ENCODE peak calls at places on chromosomes 6 and 20, in four cellular contexts. W is GM23248, X is fibroblast of lung, G is ovary. C is an unnamed sample. For H3K36me3, the result is how much of the 10 kb centered on the place peaks cover.

GRCh38 chr6:93035756-93036155 is 383.6 kb downstream of the EPHA7 start:
- DNase-seq in W (no peak), X (no peak), G (no peak), C (no peak)

GRCh38 chr6:110875548-110876169 is 1.1 kb downstream of the AMD1 start:
- DNase-seq in W (peak), X (peak), G (peak), C (peak)

GRCh38 chr20:7855545-7855944 is 84.7 kb downstream of the HAO1 start:
- DNase-seq in W (peak), X (no peak), G (no peak), C (no peak)

GRCh38 chr6:11994875-11995461 is 17.1 kb upstream of the HIVEP1 start:
- DNase-seq in W (peak), X (no peak), G (no peak), C (no peak)

GRCh38 chr6:80338201-80338836 is 231.8 kb downstream of the BCKDHB start:
- DNase-seq in W (no peak), X (no peak), G (no peak), C (no peak)

GRCh38 chr6:72943699-72944098 is 281.6 kb downstream of the KHDC1L start:
- DNase-seq in W (no peak), X (no peak), G (no peak), C (no peak)

GRCh38 chr6:127855542-127856159 is 45.2 kb downstream of the THEMIS start:
- DNase-seq in W (peak), X (no peak), G (no peak), C (no peak)

GRCh38 chr6:116616757-116617093 is 446 bp downstream of the RSPH4A start:
- DNase-seq in W (peak), X (peak), G (peak), C (peak)

GRCh38 chr20:46701057-46701456 is 8.4 kb upstream of the SLC2A10 start:
- DNase-seq in W (peak), X (no peak), G (no peak), C (no peak)

GRCh38 chr6:75419980-75420379 is 73.6 kb downstream of the FILIP1 start:
- DNase-seq in W (no peak), X (no peak), G (no peak), C (no peak)

GRCh38 chr20:54070187-54070987 is at the start of gene BCAS1:
- DNase-seq in W (no peak), X (no peak), G (no peak), C (no peak)

GRCh38 chr6:162226810-162227209 is 500.8 kb downstream of the PRKN start:
- DNase-seq in W (no peak), X (no peak), G (no peak), C (no peak)

GRCh38 chr6:134352786-134353480 is 35.0 kb upstream of the SGK1 start:
- DNase-seq in W (peak), X (peak), G (no peak), C (no peak)

GRCh38 chr6:3848380-3848779 is 793 bp upstream of the FAM50B start:
- DNase-seq in W (peak), X (peak), G (no peak), C (no peak)

GRCh38 chr6:44734886-44735630 is 347.6 kb downstream of the CDC5L start:
- DNase-seq in W (no peak), X (no peak), G (no peak), C (no peak)

GRCh38 chr20:21353236-21353635 is 44.1 kb downstream of the NKX2-4 start:
- DNase-seq in W (peak), X (peak), G (no peak), C (no peak)

GRCh38 chr20:38557174-38557573 is 23.8 kb upstream of the ADIG start:
- DNase-seq in W (no peak), X (no peak), G (no peak), C (no peak)

GRCh38 chr20:38563802-38564431 is 17.1 kb upstream of the ADIG start:
- DNase-seq in W (no peak), X (no peak), G (no peak), C (no peak)

GRCh38 chr20:38554986-38555385 is 26.0 kb upstream of the ADIG start:
- DNase-seq in W (no peak), X (no peak), G (no peak), C (no peak)

GRCh38 chr20:38555395-38555794 is 25.6 kb upstream of the ADIG start:
- DNase-seq in W (no peak), X (no peak), G (no peak), C (no peak)

DNA sequence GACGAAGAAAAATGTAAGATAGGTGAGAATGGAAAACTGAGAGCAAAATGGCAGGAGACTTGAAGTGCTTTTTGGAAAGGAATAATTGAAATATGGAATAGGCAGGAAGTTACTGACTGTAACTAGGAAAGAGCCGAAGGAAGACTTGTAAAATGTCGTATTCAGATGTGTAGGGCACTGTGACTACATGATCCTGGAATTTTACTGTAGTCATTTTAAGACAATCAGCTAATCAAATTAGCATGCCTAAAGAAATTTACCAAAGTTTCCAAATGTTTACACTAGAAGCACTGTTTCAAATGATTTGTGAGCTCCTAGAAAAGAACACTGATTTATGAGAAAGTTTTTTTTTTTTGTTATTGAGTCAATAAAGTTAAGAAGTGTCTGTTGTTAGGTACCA is 21.2 kb upstream of the ADIG start:
- DNase-seq in W (peak), X (peak), G (no peak), C (no peak)
- H3K36me3 ChIP-seq in W (under half), X (under half), G (under half), C (under half)

GRCh38 chr20:3698511-3699436 is 13.6 kb downstream of the SIGLEC1 start:
- DNase-seq in W (peak), X (no peak), G (no peak), C (peak)
- H3K36me3 ChIP-seq in W (under half), X (under half), G (under half), C (under half)

GRCh38 chr20:10653593-10654288 is 20.1 kb downstream of the JAG1 start:
- DNase-seq in W (peak), X (peak), G (no peak), C (no peak)
- H3K36me3 ChIP-seq in W (under half), X (under half), G (under half), C (half or more)

GRCh38 chr6:33622456-33623431 is 1.6 kb downstream of the ITPR3 start:
- DNase-seq in W (peak), X (no peak), G (peak), C (peak)
- H3K36me3 ChIP-seq in W (under half), X (under half), G (under half), C (under half)

C was measured in kidney.